ENCODE peak calls at places on chromosomes 3 and 15, in nine cellular contexts. E, A, F, B, C, W, T, X and J are unnamed samples.

GRCh38 chr3:58683001-58683845 is 16.6 kb upstream of the FAM3D start:
- DNase-seq in E (no peak), A (peak; percentile 44), F (no peak), B (no peak), C (no peak), W (no peak), T (no peak), X (no peak), J (no peak)

GRCh38 chr3:188827593-188827992 is 344.2 kb upstream of the TPRG1 start:
- DNase-seq in E (no peak), A (no peak), F (no peak), B (no peak), C (no peak), W (no peak), T (no peak), X (no peak), J (no peak)

GRCh38 chr3:132615911-132616310 is 18.8 kb downstream of the ACKR4 start:
- DNase-seq in E (no peak), A (no peak), F (no peak), B (no peak), C (no peak), W (no peak), T (no peak), X (no peak), J (no peak)

GRCh38 chr3:40310690-40311089 is 1.2 kb downstream of the EIF1B start:
- DNase-seq in E (no peak), A (peak; percentile 62), F (no peak), B (no peak), C (no peak), W (no peak), T (no peak), X (no peak), J (no peak)

GRCh38 chr3:65660000-65660598 is 378.6 kb downstream of the MAGI1 start:
- DNase-seq in E (no peak), A (no peak), F (no peak), B (no peak), C (no peak), W (no peak), T (no peak), X (no peak), J (no peak)

GRCh38 chr3:105806361-105806760 is 62.5 kb downstream of the CBLB start:
- DNase-seq in E (no peak), A (peak; percentile 72), F (no peak), B (no peak), C (no peak), W (no peak), T (no peak), X (no peak), J (no peak)

GRCh38 chr3:39183231-39184080 is 8.9 kb downstream of the XIRP1 start:
- DNase-seq in E (no peak), A (no peak), F (no peak), B (no peak), C (no peak), W (no peak), T (no peak), X (no peak), J (no peak)

GRCh38 chr3:43378066-43378935 is 92.0 kb downstream of the SNRK start:
- DNase-seq in E (peak; percentile 85), A (peak; percentile 43), F (no peak), B (peak; percentile 52), C (no peak), W (no peak), T (peak; percentile 82), X (no peak), J (no peak)

GRCh38 chr3:136929984-136930671 is 27.7 kb upstream of the IL20RB start:
- DNase-seq in E (no peak), A (peak; percentile 66), F (peak; percentile 74), B (peak; percentile 50), C (peak; percentile 25), W (no peak), T (no peak), X (no peak), J (peak; percentile 35)

GRCh38 chr15:69118089-69118488 is 42.3 kb upstream of the GLCE start:
- DNase-seq in E (no peak), A (no peak), F (no peak), B (no peak), C (no peak), W (no peak), T (no peak), X (no peak), J (no peak)
- H3K27me3 ChIP-seq in E (peaks cover 80% of the 10 kb centered on the region), A (peaks cover 81% of the 10 kb centered on the region), F (no peaks in the 10 kb centered on the region), B (no peaks in the 10 kb centered on the region), C (peaks cover 9% of the 10 kb centered on the region), W (no peaks in the 10 kb centered on the region), T (peaks cover 18% of the 10 kb centered on the region), X (no peaks in the 10 kb centered on the region), J (no peaks in the 10 kb centered on the region)

DNA sequence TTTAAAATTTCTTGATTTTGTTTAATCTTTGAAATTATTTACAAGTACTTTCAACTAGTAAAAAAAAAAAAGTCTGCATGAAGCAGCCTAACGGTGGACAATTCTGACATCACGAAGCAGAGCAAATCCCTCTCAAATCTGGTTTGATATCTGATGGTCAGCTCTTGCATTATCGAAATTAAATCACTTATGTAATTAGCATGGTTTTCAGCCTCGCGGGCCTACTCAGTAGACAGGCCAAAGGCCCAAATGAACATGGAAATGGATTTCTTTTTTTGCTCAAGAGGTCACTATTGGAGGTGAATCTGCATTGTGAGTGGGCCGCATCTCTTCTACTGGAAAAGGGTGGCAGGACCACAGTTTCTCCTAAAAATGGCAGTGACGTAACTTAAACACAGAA is 209.8 kb downstream of the NR2F2 start:
- DNase-seq in E (no peak), A (no peak), F (no peak), B (no peak), C (no peak), W (no peak), T (no peak), X (no peak), J (no peak)
- H3K27me3 ChIP-seq in E (no peaks in the 10 kb centered on the region), A (peaks cover 14% of the 10 kb centered on the region), F (no peaks in the 10 kb centered on the region), B (no peaks in the 10 kb centered on the region), C (no peaks in the 10 kb centered on the region), W (no peaks in the 10 kb centered on the region), T (no peaks in the 10 kb centered on the region), X (no peaks in the 10 kb centered on the region), J (peaks cover 2% of the 10 kb centered on the region)

GRCh38 chr3:124092811-124093210 is 100.9 kb upstream of the ROPN1 start:
- DNase-seq in E (peak; percentile 22), A (no peak), F (no peak), B (no peak), C (no peak), W (no peak), T (no peak), X (no peak), J (no peak)

GRCh38 chr3:124101643-124102042 is 109.7 kb upstream of the ROPN1 start:
- DNase-seq in E (no peak), A (no peak), F (no peak), B (no peak), C (no peak), W (no peak), T (no peak), X (no peak), J (no peak)

GRCh38 chr3:124094496-124094895 is 102.6 kb upstream of the ROPN1 start:
- DNase-seq in E (no peak), A (no peak), F (peak; percentile 50), B (no peak), C (no peak), W (no peak), T (no peak), X (no peak), J (no peak)

DNA sequence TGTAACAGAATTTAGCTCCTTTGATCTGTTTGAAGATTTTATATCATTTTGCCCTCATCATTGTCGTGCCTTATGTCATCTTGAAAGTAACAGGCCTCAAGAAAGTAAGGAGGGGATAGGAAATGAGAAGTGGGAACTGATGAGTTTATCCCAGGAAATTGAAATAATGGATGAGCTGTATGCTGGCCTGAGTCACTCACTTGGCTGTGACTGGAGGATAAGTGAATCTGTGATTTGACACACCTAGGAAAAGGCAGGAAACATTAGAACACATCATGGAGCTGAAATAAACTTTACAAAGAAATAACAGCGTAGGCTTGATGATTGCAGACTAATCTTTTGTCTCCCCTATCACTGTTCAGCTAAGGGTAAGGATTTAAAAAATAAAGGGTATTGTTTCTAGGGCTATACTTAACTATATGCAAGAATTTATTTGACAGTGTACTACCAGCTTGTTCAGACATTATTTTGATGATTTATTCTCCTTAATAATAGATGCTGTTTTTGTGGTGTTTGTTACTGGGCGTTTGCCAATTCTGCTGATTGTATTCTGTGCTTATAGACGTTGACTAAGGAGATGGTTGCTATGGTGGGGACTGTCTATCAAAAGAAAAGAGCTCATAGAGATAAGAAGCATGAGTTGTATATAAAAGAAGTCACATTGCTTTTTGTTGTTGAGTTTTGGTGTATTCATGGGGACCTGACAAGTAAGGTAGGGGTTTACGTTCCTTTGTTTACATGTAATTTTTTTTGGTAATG is 105.6 kb upstream of the ROPN1 start:
- DNase-seq in E (no peak), A (peak; percentile 41), F (no peak), B (no peak), C (no peak), W (no peak), T (no peak), X (no peak), J (no peak)
- H3K27me3 ChIP-seq in E (no peaks in the 10 kb centered on the region), A (no peaks in the 10 kb centered on the region), F (no peaks in the 10 kb centered on the region), B (no peaks in the 10 kb centered on the region), C (no peaks in the 10 kb centered on the region), W (no peaks in the 10 kb centered on the region), T (no peaks in the 10 kb centered on the region), X (no peaks in the 10 kb centered on the region), J (no peaks in the 10 kb centered on the region)

GRCh38 chr3:62371735-62372591 is 1.4 kb downstream of the FEZF2 start:
- DNase-seq in E (peak; percentile 63), A (no peak), F (no peak), B (no peak), C (no peak), W (no peak), T (no peak), X (peak; percentile 73), J (no peak)
- H3K27me3 ChIP-seq in E (peaks cover 100% of the 10 kb centered on the region), A (peaks cover 99% of the 10 kb centered on the region), F (no peaks in the 10 kb centered on the region), B (peaks cover 62% of the 10 kb centered on the region), C (peaks cover 100% of the 10 kb centered on the region), W (peaks cover 44% of the 10 kb centered on the region), T (peaks cover 100% of the 10 kb centered on the region), X (no peaks in the 10 kb centered on the region), J (peaks cover 65% of the 10 kb centered on the region)

GRCh38 chr3:10448544-10448943 is 56.8 kb downstream of the ATP2B2 start:
- DNase-seq in E (no peak), A (no peak), F (no peak), B (no peak), C (no peak), W (no peak), T (no peak), X (no peak), J (no peak)
- H3K27me3 ChIP-seq in E (no peaks in the 10 kb centered on the region), A (peaks cover 13% of the 10 kb centered on the region), F (no peaks in the 10 kb centered on the region), B (no peaks in the 10 kb centered on the region), C (peaks cover 73% of the 10 kb centered on the region), W (no peaks in the 10 kb centered on the region), T (peaks cover 12% of the 10 kb centered on the region), X (no peaks in the 10 kb centered on the region), J (peaks cover 6% of the 10 kb centered on the region)

DNA sequence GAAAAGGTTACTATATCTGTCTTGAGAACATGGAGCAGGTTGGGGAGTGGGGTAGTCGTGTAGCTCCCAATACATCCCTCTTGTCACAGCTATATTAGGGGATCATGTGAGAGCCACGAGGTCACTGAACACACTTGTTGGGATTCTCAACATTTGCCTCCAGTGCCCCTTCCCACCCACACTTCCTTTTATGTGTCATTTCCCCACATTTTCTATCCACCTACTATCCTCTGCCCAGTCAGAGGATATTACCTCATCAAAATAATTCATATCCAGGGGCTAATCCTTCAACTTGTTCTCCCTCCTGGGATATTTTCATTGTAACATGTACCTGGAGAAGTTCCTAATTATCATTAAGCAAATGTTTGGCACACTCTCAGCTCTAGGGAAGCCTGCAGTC is 85.0 kb downstream of the CYP19A1 start:
- DNase-seq in E (no peak), A (peak; percentile 47), F (no peak), B (no peak), C (no peak), W (no peak), T (no peak), X (no peak), J (no peak)
- H3K27me3 ChIP-seq in E (no peaks in the 10 kb centered on the region), A (no peaks in the 10 kb centered on the region), F (no peaks in the 10 kb centered on the region), B (no peaks in the 10 kb centered on the region), C (peaks cover 3% of the 10 kb centered on the region), W (no peaks in the 10 kb centered on the region), T (no peaks in the 10 kb centered on the region), X (no peaks in the 10 kb centered on the region), J (no peaks in the 10 kb centered on the region)